ENCODE peak calls at places on chromosomes 4 and X, in seven cellular contexts. One of them, this sample, is unnamed.

GRCh38 chr4:183444953-183445543 is 612 bp downstream of the CDKN2AIP start:
- DNase-seq in A549: peak
- DNase-seq in left ventricle myocardium inferior: peak
- DNase-seq in Caki2: no peak
- DNase-seq in non-pigmented ciliary epithelial cell: no peak
- DNase-seq in MG63: peak
- DNase-seq in tibial nerve: peak
- DNase-seq in this sample: no peak

GRCh38 chrX:50812995-50813842 is 775 bp downstream of the SHROOM4 start:
- DNase-seq in non-pigmented ciliary epithelial cell: no peak
- DNase-seq in MG63: peak
- DNase-seq in A549: peak
- DNase-seq in left ventricle myocardium inferior: peak
- DNase-seq in Caki2: peak
- DNase-seq in tibial nerve: no peak
- DNase-seq in this sample: no peak

GRCh38 chr4:129327637-129328036 is 231.7 kb downstream of the C4orf33 start:
- DNase-seq in tibial nerve: no peak
- DNase-seq in MG63: no peak
- DNase-seq in Caki2: no peak
- DNase-seq in left ventricle myocardium inferior: no peak
- DNase-seq in non-pigmented ciliary epithelial cell: no peak
- DNase-seq in A549: no peak
- DNase-seq in this sample: no peak

GRCh38 chr4:89838005-89838404 is 1.0 kb upstream of the SNCA start:
- DNase-seq in tibial nerve: no peak
- DNase-seq in A549: no peak
- DNase-seq in MG63: no peak
- DNase-seq in non-pigmented ciliary epithelial cell: no peak
- DNase-seq in left ventricle myocardium inferior: no peak
- DNase-seq in Caki2: no peak
- DNase-seq in this sample: no peak

GRCh38 chr4:1296324-1297022 is 6.8 kb downstream of the MAEA start:
- DNase-seq in tibial nerve: no peak
- DNase-seq in left ventricle myocardium inferior: no peak
- DNase-seq in MG63: no peak
- DNase-seq in non-pigmented ciliary epithelial cell: no peak
- DNase-seq in Caki2: no peak
- DNase-seq in A549: no peak
- DNase-seq in this sample: no peak

GRCh38 chr4:87014284-87014782 is 79.5 kb downstream of the AFF1 start:
- DNase-seq in MG63: no peak
- DNase-seq in non-pigmented ciliary epithelial cell: no peak
- DNase-seq in left ventricle myocardium inferior: no peak
- DNase-seq in A549: no peak
- DNase-seq in Caki2: no peak
- DNase-seq in tibial nerve: no peak
- DNase-seq in this sample: no peak

GRCh38 chrX:120306640-120307039 is 4.6 kb downstream of the TMEM255A start:
- DNase-seq in non-pigmented ciliary epithelial cell: no peak
- DNase-seq in tibial nerve: no peak
- DNase-seq in left ventricle myocardium inferior: no peak
- DNase-seq in Caki2: no peak
- DNase-seq in A549: no peak
- DNase-seq in MG63: no peak
- DNase-seq in this sample: no peak

GRCh38 chr4:23782778-23783455 is 106.9 kb downstream of the PPARGC1A start:
- DNase-seq in A549: no peak
- DNase-seq in tibial nerve: no peak
- DNase-seq in Caki2: no peak
- DNase-seq in MG63: no peak
- DNase-seq in left ventricle myocardium inferior: no peak
- DNase-seq in non-pigmented ciliary epithelial cell: no peak
- DNase-seq in this sample: no peak